ENCODE peak calls at places on chromosomes 5 and 9, in nine cellular contexts. S is upper lobe of right lung, B is endodermal cell, O is GM23338, G is cardiac muscle cell, U is heart right ventricle, E is BE2C, J is A549, M is suprapubic skin. V is an unnamed sample.

GRCh38 chr5:139709587-139710369 is 61.6 kb downstream of the CXXC5 start:
- DNase-seq in S (no peak), B (peak; percentile 93), O (peak; percentile 86), G (no peak), U (peak; percentile 55), E (no peak), J (no peak), M (no peak), V (no peak)

GRCh38 chr5:74272019-74272775 is 368.3 kb downstream of the ENC1 start:
- DNase-seq in S (no peak), B (peak; percentile 54), O (peak; percentile 80), G (no peak), U (no peak), E (no peak), J (peak; percentile 11), M (no peak), V (no peak)

GRCh38 chr9:37650873-37651768 is at the start of gene FRMPD1:
- DNase-seq in S (peak; percentile 82), B (peak; percentile 91), O (peak; percentile 88), G (peak; percentile 91), U (peak; percentile 66), E (peak; percentile 89), J (peak; percentile 33), M (no peak), V (peak; percentile 74)

GRCh38 chr9:135077497-135078200 is 9.8 kb upstream of the OLFM1 start:
- DNase-seq in S (peak; percentile 66), B (peak; percentile 95), O (peak; percentile 81), G (peak; percentile 84), U (no peak), E (no peak), J (no peak), M (peak; percentile 79), V (no peak)

GRCh38 chr9:33778700-33779351 is 16.5 kb upstream of the PRSS3 start:
- DNase-seq in S (no peak), B (peak; percentile 77), O (peak; percentile 80), G (peak; percentile 66), U (no peak), E (peak; percentile 53), J (peak; percentile 76), M (no peak), V (peak; percentile 70)

GRCh38 chr9:79567671-79568098 is 4.1 kb upstream of the TLE4 start:
- DNase-seq in S (no peak), B (peak; percentile 51), O (peak; percentile 33), G (no peak), U (no peak), E (no peak), J (peak; percentile 14), M (no peak), V (no peak)

GRCh38 chr5:55159763-55160492 is at the start of gene GPX8:
- DNase-seq in S (no peak), B (peak; percentile 79), O (peak; percentile 89), G (peak; percentile 85), U (no peak), E (no peak), J (peak; percentile 88), M (no peak), V (peak; percentile 36)

GRCh38 chr9:16884952-16885513 is 14.6 kb upstream of the BNC2 start:
- DNase-seq in S (no peak), B (no peak), O (no peak), G (no peak), U (no peak), E (no peak), J (no peak), M (no peak), V (peak; percentile 27)

GRCh38 chr9:11551106-11551505 is 938.3 kb upstream of the PTPRD start:
- DNase-seq in S (no peak), B (no peak), O (no peak), G (no peak), U (no peak), E (no peak), J (no peak), M (no peak), V (no peak)

GRCh38 chr5:152568101-152568500 is 163.0 kb upstream of the NMUR2 start:
- DNase-seq in S (no peak), B (no peak), O (no peak), G (no peak), U (no peak), E (no peak), J (no peak), M (no peak), V (no peak)

GRCh38 chr5:169121631-169122420 is 179.1 kb downstream of the SLIT3 start:
- DNase-seq in S (no peak), B (no peak), O (no peak), G (no peak), U (no peak), E (no peak), J (no peak), M (no peak), V (no peak)

GRCh38 chr5:157366741-157367684 is 93.0 kb upstream of the NIPAL4 start:
- DNase-seq in S (no peak), B (peak; percentile 82), O (peak; percentile 71), G (peak; percentile 69), U (no peak), E (peak; percentile 65), J (peak; percentile 74), M (no peak), V (no peak)
- TF ChIP-seq CTCF in S (peak; percentile 32), B (peak; percentile 85), O (peak; percentile 75), G (peak; percentile 77), U (no peak), E (peak; percentile 77), J (peak; percentile 59), M (no peak), V (peak; percentile 23)

DNA sequence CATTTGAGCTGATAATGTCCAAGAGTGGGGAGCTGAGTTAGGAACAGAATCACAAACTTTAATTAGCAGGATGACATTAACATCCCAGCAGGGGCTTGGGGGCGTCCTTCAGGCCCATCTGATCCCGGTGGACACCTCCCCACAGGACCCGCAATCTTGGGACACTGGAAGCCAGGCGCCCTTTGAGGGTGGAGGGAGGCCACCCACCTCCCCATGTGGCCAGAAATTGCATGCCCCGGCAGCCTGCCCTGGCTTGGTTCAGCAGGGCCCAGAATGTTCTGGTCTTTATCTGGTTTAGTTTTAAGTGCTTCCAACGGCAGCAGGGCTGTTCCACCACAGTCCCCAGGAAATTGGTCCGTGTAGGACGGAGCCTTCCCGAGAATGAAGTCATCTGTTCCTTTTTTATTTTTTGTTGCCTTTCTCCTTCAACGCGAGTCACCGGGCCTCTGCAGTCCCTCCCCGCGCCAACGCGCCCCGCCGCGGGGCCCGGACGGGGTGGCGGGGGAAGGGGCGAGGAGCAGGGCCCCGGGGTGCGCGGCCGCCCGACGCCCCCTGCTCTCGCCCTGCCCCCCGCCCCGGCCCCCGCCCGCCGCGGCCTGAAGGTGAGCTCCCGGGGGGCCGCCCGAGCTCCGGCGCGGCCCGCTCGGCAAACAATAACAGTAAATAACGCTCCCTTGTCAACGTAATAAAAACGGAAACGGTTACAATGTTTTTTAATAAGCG is 207.9 kb downstream of the C9orf50 start:
- DNase-seq in S (no peak), B (peak; percentile 75), O (peak; percentile 52), G (peak; percentile 79), U (peak; percentile 72), E (peak; percentile 71), J (peak; percentile 73), M (no peak), V (peak; percentile 60)
- H3K4me1 ChIP-seq in S (peaks cover 21% of the 10 kb centered on the region), B (peaks cover 8% of the 10 kb centered on the region), O (peaks cover 16% of the 10 kb centered on the region), G (peaks cover 35% of the 10 kb centered on the region), U (peaks cover 58% of the 10 kb centered on the region), E (peaks cover 55% of the 10 kb centered on the region), J (peaks cover 63% of the 10 kb centered on the region), M (peaks cover 54% of the 10 kb centered on the region), V (peaks cover 14% of the 10 kb centered on the region)

GRCh38 chr5:6684075-6684474 is 29.2 kb upstream of the TENT4A start:
- DNase-seq in S (no peak), B (no peak), O (no peak), G (no peak), U (no peak), E (no peak), J (no peak), M (no peak), V (no peak)

GRCh38 chr5:6683241-6683640 is 30.0 kb upstream of the TENT4A start:
- DNase-seq in S (no peak), B (no peak), O (no peak), G (no peak), U (no peak), E (no peak), J (no peak), M (no peak), V (no peak)

GRCh38 chr5:6686916-6687409 is 26.3 kb upstream of the TENT4A start:
- DNase-seq in S (no peak), B (peak; percentile 86), O (peak; percentile 88), G (peak; percentile 85), U (no peak), E (no peak), J (no peak), M (no peak), V (no peak)

GRCh38 chr5:6686501-6686900 is 26.7 kb upstream of the TENT4A start:
- DNase-seq in S (no peak), B (no peak), O (no peak), G (no peak), U (no peak), E (no peak), J (no peak), M (no peak), V (no peak)

DNA sequence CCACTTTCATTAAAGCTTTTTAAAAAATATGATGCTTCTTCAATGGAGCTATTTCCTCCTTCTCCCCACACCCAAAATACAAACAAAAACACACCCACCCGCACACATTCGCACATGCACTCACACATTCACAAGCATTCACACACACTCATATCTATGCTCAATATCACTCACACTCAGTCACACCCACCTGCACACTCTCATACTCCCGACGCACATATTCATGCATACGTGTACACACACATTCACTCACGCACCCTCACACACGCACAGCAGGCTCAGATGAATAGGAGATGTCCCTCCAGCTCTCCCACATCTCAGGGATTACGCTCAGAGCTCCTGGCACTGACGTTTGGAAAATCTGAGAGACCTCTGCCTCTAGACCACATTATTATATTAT is 25.7 kb upstream of the TENT4A start:
- DNase-seq in S (no peak), B (no peak), O (no peak), G (no peak), U (no peak), E (no peak), J (no peak), M (no peak), V (no peak)
- H3K4me3 ChIP-seq in S (no peak overlapping the region), B (peak overlapping the region; percentile 77), O (peak overlapping the region; percentile 52), G (no peak overlapping the region), U (no peak overlapping the region), E (no peak overlapping the region), J (no peak overlapping the region), M (no peak overlapping the region), V (no peak overlapping the region)

GRCh38 chr9:123848447-123849085 is 81.4 kb downstream of the DENND1A start:
- DNase-seq in S (no peak), B (no peak), O (no peak), G (no peak), U (no peak), E (no peak), J (no peak), M (no peak), V (no peak)

GRCh38 chr9:123846966-123847365 is 83.0 kb downstream of the DENND1A start:
- DNase-seq in S (no peak), B (no peak), O (no peak), G (no peak), U (no peak), E (no peak), J (no peak), M (no peak), V (no peak)

DNA sequence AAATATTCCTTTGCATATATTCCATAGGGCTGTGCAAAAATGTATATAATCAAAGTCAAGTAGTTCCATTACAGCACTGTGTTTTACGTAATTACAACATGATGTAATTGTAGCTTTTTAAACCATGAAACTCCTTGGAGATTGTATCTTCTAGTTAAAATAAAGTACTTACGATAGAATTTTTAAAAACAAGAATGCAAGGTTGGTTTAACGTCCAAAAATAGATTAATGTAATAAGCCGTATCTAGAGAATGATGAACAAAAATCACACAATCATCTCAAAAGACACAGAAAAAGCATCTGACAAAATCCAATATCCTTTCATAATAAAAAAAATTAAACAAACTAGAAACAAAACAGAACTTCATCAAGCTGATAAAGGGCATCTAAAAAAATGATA is 86.2 kb downstream of the DENND1A start:
- DNase-seq in S (no peak), B (no peak), O (no peak), G (no peak), U (no peak), E (no peak), J (no peak), M (no peak), V (no peak)
- TF ChIP-seq CTCF in S (no peak), B (no peak), O (no peak), G (no peak), U (no peak), E (no peak), J (no peak), M (no peak), V (no peak)

V was measured in colonic mucosa.